ENCODE peak calls at places on chromosomes 3 and 15, in five cellular contexts. One of them, this sample, is unnamed.

GRCh38 chr3:186209810-186210752 is 101.2 kb upstream of the ETV5 start:
- DNase-seq in GM12891: peak
- DNase-seq in SK-N-SH: peak
- DNase-seq in HepG2: peak
- DNase-seq in GM12878: no peak
- DNase-seq in this sample: no peak

GRCh38 chr3:24493951-24494615 is 567 bp downstream of the THRB start:
- DNase-seq in SK-N-SH: peak
- DNase-seq in HepG2: peak
- DNase-seq in GM12878: no peak
- DNase-seq in GM12891: no peak
- DNase-seq in this sample: peak

GRCh38 chr15:96252148-96252547 is 78.4 kb upstream of the NR2F2 start:
- DNase-seq in GM12891: no peak
- DNase-seq in GM12878: no peak
- DNase-seq in HepG2: no peak
- DNase-seq in SK-N-SH: no peak
- DNase-seq in this sample: no peak

GRCh38 chr15:69392352-69392751 is 21.8 kb upstream of the KIF23 start:
- DNase-seq in GM12878: no peak
- DNase-seq in GM12891: no peak
- DNase-seq in HepG2: no peak
- DNase-seq in SK-N-SH: no peak
- DNase-seq in this sample: no peak

GRCh38 chr3:115321396-115321795 is 174.3 kb upstream of the ZBTB20 start:
- DNase-seq in GM12878: no peak
- DNase-seq in HepG2: no peak
- DNase-seq in SK-N-SH: no peak
- DNase-seq in GM12891: no peak
- DNase-seq in this sample: no peak

GRCh38 chr3:98454929-98455328 is 8.1 kb upstream of the OR5K1 start:
- DNase-seq in HepG2: no peak
- DNase-seq in GM12878: no peak
- DNase-seq in GM12891: no peak
- DNase-seq in SK-N-SH: no peak
- DNase-seq in this sample: no peak

GRCh38 chr3:138692152-138692551 is 83.6 kb downstream of the FAIM start:
- DNase-seq in SK-N-SH: no peak
- DNase-seq in GM12878: no peak
- DNase-seq in HepG2: no peak
- DNase-seq in GM12891: no peak
- DNase-seq in this sample: no peak

GRCh38 chr3:112333386-112334334 is 704 bp downstream of the CD200 start:
- DNase-seq in HepG2: no peak
- DNase-seq in GM12878: no peak
- DNase-seq in SK-N-SH: peak
- DNase-seq in GM12891: no peak
- DNase-seq in this sample: no peak

GRCh38 chr15:90667063-90667754 is 49.9 kb upstream of the BLM start:
- DNase-seq in GM12878: no peak
- DNase-seq in SK-N-SH: no peak
- DNase-seq in GM12891: no peak
- DNase-seq in HepG2: no peak
- DNase-seq in this sample: no peak

GRCh38 chr15:76576526-76577279 is 240.1 kb downstream of the ISL2 start:
- DNase-seq in SK-N-SH: no peak
- DNase-seq in HepG2: peak
- DNase-seq in GM12878: peak
- DNase-seq in GM12891: no peak
- DNase-seq in this sample: no peak

GRCh38 chr15:59976480-59976879 is 27.6 kb upstream of the FOXB1 start:
- DNase-seq in SK-N-SH: no peak
- DNase-seq in GM12878: peak
- DNase-seq in HepG2: no peak
- DNase-seq in GM12891: no peak
- DNase-seq in this sample: no peak

GRCh38 chr3:16801223-16801622 is 83.5 kb upstream of the PLCL2 start:
- DNase-seq in GM12891: no peak
- DNase-seq in GM12878: no peak
- DNase-seq in HepG2: no peak
- DNase-seq in SK-N-SH: no peak
- DNase-seq in this sample: no peak

GRCh38 chr3:158165730-158166129 is 55.8 kb downstream of the RSRC1 start:
- DNase-seq in GM12891: no peak
- DNase-seq in HepG2: no peak
- DNase-seq in GM12878: no peak
- DNase-seq in SK-N-SH: no peak
- DNase-seq in this sample: no peak

GRCh38 chr15:71916834-71917233 is 106.5 kb downstream of the NR2E3 start:
- DNase-seq in SK-N-SH: peak
- DNase-seq in HepG2: no peak
- DNase-seq in GM12878: no peak
- DNase-seq in GM12891: no peak
- DNase-seq in this sample: no peak

GRCh38 chr3:40584625-40585189 is 59.9 kb downstream of the ZNF621 start:
- DNase-seq in GM12891: peak
- DNase-seq in HepG2: peak
- DNase-seq in SK-N-SH: peak
- DNase-seq in GM12878: no peak
- DNase-seq in this sample: peak

GRCh38 chr3:123379041-123379830 is 69.7 kb downstream of the ADCY5 start:
- DNase-seq in HepG2: no peak
- DNase-seq in SK-N-SH: no peak
- DNase-seq in GM12878: no peak
- DNase-seq in GM12891: no peak
- DNase-seq in this sample: no peak

DNA sequence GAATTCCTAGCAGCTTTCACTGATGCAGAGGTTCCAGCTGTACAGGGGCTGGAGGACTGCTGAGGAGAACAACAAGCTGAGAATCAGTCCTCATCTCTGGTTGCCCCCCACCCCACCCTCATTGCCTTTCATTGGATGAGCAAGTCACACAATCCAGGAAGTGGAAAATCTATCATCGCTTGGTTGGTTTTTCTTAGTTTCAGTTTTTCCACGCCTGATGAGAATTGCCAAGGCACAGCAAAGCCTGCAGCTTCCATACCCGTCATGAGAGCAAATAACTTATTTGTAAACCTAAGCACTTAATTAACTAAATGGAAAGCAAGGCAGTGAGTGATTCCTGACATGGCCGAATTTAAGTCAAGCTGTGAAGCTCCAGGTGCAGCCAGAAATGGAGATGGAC is 21.4 kb upstream of the LIPC start:
- DNase-seq in GM12891: no peak
- DNase-seq in HepG2: no peak
- DNase-seq in GM12878: peak
- DNase-seq in SK-N-SH: no peak
- DNase-seq in this sample: no peak
- TF ChIP-seq TAF1 in GM12891: no peak
- TF ChIP-seq TAF1 in HepG2: no peak
- TF ChIP-seq TAF1 in GM12878: peak
- TF ChIP-seq TAF1 in SK-N-SH: no peak
- TF ChIP-seq TAF1 in this sample: no peak

DNA sequence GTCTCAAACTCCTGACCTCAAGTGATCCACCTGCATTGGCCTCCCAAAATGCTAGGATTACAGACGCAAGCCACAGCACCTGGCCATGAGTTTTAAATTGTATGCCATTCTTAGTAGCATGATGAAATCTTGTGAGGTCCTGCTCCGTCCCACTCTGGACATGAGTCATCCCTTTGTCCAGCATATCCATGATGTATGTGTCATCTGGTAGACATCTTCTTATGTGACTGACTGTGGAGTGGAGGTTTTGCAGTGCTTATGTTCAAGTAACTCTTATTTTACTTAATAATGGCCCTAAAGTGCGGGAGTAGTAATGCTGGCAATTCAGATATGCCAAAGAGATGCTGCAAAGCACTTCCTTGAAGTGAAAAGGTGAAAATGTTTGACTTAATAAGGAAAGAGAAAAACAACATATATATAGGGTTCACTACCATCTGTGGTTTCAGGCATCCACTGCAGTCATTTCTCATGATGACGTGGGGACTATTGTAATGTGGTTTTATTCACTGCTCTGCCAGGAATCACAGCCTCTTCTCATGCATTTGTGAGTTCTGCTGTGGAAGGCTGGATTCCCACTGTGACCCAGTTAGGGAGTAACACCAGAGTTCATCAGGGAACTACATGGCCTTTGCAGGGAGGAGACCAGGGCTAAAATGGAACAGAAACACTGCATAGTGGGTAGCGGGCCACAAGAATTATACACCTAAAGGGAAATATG is 204.6 kb upstream of the STRIT1 start:
- DNase-seq in GM12891: no peak
- DNase-seq in HepG2: peak
- DNase-seq in SK-N-SH: no peak
- DNase-seq in GM12878: no peak
- DNase-seq in this sample: no peak
- TF ChIP-seq TAF1 in GM12891: no peak
- TF ChIP-seq TAF1 in HepG2: no peak
- TF ChIP-seq TAF1 in SK-N-SH: no peak
- TF ChIP-seq TAF1 in GM12878: no peak
- TF ChIP-seq TAF1 in this sample: no peak

GRCh38 chr15:101528108-101528916 is 38.8 kb upstream of the PCSK6 start:
- DNase-seq in GM12878: no peak
- DNase-seq in GM12891: no peak
- DNase-seq in SK-N-SH: no peak
- DNase-seq in HepG2: peak
- DNase-seq in this sample: no peak
- TF ChIP-seq TAF1 in GM12878: no peak
- TF ChIP-seq TAF1 in GM12891: no peak
- TF ChIP-seq TAF1 in SK-N-SH: no peak
- TF ChIP-seq TAF1 in HepG2: peak
- TF ChIP-seq TAF1 in this sample: no peak

GRCh38 chr3:171806200-171807128 is 3.8 kb downstream of the PLD1 start:
- DNase-seq in HepG2: peak
- DNase-seq in GM12878: no peak
- DNase-seq in GM12891: no peak
- DNase-seq in SK-N-SH: no peak
- DNase-seq in this sample: no peak
- TF ChIP-seq TAF1 in HepG2: peak
- TF ChIP-seq TAF1 in GM12878: no peak
- TF ChIP-seq TAF1 in GM12891: no peak
- TF ChIP-seq TAF1 in SK-N-SH: no peak
- TF ChIP-seq TAF1 in this sample: no peak

GRCh38 chr3:49133226-49133951 is 539 bp upstream of the LAMB2 start:
- DNase-seq in GM12878: no peak
- DNase-seq in HepG2: peak
- DNase-seq in GM12891: no peak
- DNase-seq in SK-N-SH: peak
- DNase-seq in this sample: no peak

GRCh38 chr3:49135499-49135898 is 2.6 kb upstream of the LAMB2 start:
- DNase-seq in GM12891: no peak
- DNase-seq in SK-N-SH: no peak
- DNase-seq in HepG2: no peak
- DNase-seq in GM12878: no peak
- DNase-seq in this sample: no peak

GRCh38 chr3:49132073-49132436 is 795 bp downstream of the LAMB2 start:
- DNase-seq in HepG2: no peak
- DNase-seq in GM12878: no peak
- DNase-seq in SK-N-SH: no peak
- DNase-seq in GM12891: no peak
- DNase-seq in this sample: no peak

GRCh38 chr3:49132437-49133225 is at the start of gene LAMB2:
- DNase-seq in HepG2: peak
- DNase-seq in GM12878: no peak
- DNase-seq in SK-N-SH: peak
- DNase-seq in GM12891: no peak
- DNase-seq in this sample: no peak

GRCh38 chr3:49134471-49135265 is 1.8 kb upstream of the LAMB2 start:
- DNase-seq in GM12891: no peak
- DNase-seq in SK-N-SH: no peak
- DNase-seq in GM12878: no peak
- DNase-seq in HepG2: peak
- DNase-seq in this sample: no peak
- TF ChIP-seq TAF1 in GM12891: no peak
- TF ChIP-seq TAF1 in SK-N-SH: no peak
- TF ChIP-seq TAF1 in GM12878: no peak
- TF ChIP-seq TAF1 in HepG2: no peak
- TF ChIP-seq TAF1 in this sample: no peak

GRCh38 chr3:66998075-66998898 is at the start of gene KBTBD8:
- DNase-seq in GM12891: peak
- DNase-seq in HepG2: peak
- DNase-seq in SK-N-SH: peak
- DNase-seq in GM12878: peak
- DNase-seq in this sample: peak

GRCh38 chr3:67000006-67000405 is 1.9 kb downstream of the KBTBD8 start:
- DNase-seq in GM12891: no peak
- DNase-seq in SK-N-SH: no peak
- DNase-seq in GM12878: peak
- DNase-seq in HepG2: no peak
- DNase-seq in this sample: no peak

GRCh38 chr3:66994588-66994987 is 3.5 kb upstream of the KBTBD8 start:
- DNase-seq in SK-N-SH: no peak
- DNase-seq in HepG2: no peak
- DNase-seq in GM12878: no peak
- DNase-seq in GM12891: no peak
- DNase-seq in this sample: no peak

GRCh38 chr3:66998899-66999235 is 760 bp downstream of the KBTBD8 start:
- DNase-seq in GM12878: no peak
- DNase-seq in SK-N-SH: no peak
- DNase-seq in GM12891: no peak
- DNase-seq in HepG2: no peak
- DNase-seq in this sample: no peak

DNA sequence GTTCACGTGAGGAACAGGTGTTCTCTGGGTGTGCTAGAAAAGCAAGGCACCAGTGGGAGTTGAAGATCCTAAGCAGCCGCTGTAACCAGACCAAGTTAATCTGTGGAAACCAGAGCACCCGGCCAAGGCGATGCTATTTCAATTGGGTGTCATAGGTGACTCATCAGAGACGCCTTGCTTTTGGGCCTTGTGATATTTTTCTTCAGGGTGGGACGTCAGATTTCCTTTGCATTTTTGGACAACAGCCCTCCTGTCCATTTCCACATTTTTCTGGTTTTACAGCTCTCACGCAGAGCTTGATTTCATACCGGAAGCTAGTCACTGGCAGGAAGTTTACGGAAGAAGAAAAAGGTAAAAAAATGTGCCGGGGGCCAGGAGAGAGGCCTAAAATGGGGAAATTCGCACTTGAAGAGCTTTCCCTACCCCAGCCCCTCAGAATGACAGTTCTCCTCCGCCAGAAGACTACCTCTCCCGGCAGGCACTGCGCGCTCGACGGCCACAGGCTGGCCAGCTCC is 490 bp upstream of the KBTBD8 start:
- DNase-seq in HepG2: no peak
- DNase-seq in SK-N-SH: no peak
- DNase-seq in GM12878: no peak
- DNase-seq in GM12891: no peak
- DNase-seq in this sample: no peak
- TF ChIP-seq TAF1 in HepG2: no peak
- TF ChIP-seq TAF1 in SK-N-SH: no peak
- TF ChIP-seq TAF1 in GM12878: no peak
- TF ChIP-seq TAF1 in GM12891: no peak
- TF ChIP-seq TAF1 in this sample: no peak

GRCh38 chr3:23240386-23240785 is 37.3 kb downstream of the UBE2E2 start:
- DNase-seq in SK-N-SH: no peak
- DNase-seq in HepG2: no peak
- DNase-seq in GM12891: no peak
- DNase-seq in GM12878: no peak
- DNase-seq in this sample: no peak
- TF ChIP-seq TAF1 in SK-N-SH: no peak
- TF ChIP-seq TAF1 in HepG2: no peak
- TF ChIP-seq TAF1 in GM12891: no peak
- TF ChIP-seq TAF1 in GM12878: no peak
- TF ChIP-seq TAF1 in this sample: no peak

GRCh38 chr3:177514341-177515193 is 317.3 kb upstream of the TBL1XR1 start:
- DNase-seq in GM12878: no peak
- DNase-seq in SK-N-SH: no peak
- DNase-seq in HepG2: no peak
- DNase-seq in GM12891: no peak
- DNase-seq in this sample: no peak
- TF ChIP-seq TAF1 in GM12878: no peak
- TF ChIP-seq TAF1 in SK-N-SH: no peak
- TF ChIP-seq TAF1 in HepG2: no peak
- TF ChIP-seq TAF1 in GM12891: no peak
- TF ChIP-seq TAF1 in this sample: no peak